ENCODE peak calls at places on chromosomes 6 and 20, in ten cellular contexts. I is spleen, O is heart left ventricle, M is HCT116, Y is prostate gland, L is body of pancreas, T is IMR-90, B is adrenal gland, U is stomach, A is breast epithelium. H is an unnamed sample.

GRCh38 chr6:80508885-80509630 is 402.6 kb downstream of the BCKDHB start:
- DNase-seq in L (no peak), U (no peak), O (no peak), I (no peak), M (no peak), Y (no peak), B (no peak), T (peak; percentile 31), A (no peak), H (no peak)

GRCh38 chr6:135299256-135299655 is 118.1 kb downstream of the MYB start:
- DNase-seq in U (no peak), Y (no peak), B (no peak), A (no peak), M (no peak), I (no peak), T (peak; percentile 75), L (no peak), O (no peak), H (no peak)

GRCh38 chr20:38985603-38986170 is 23.5 kb downstream of the DHX35 start:
- DNase-seq in I (no peak), O (no peak), T (peak; percentile 73), B (no peak), M (no peak), Y (no peak), U (no peak), L (no peak), A (no peak), H (no peak)

GRCh38 chr6:8219352-8219943 is 117.1 kb upstream of the EEF1E1 start:
- DNase-seq in B (peak; percentile 76), L (peak; percentile 43), M (peak; percentile 23), I (no peak), Y (peak; percentile 25), U (peak; percentile 42), O (no peak), T (peak; percentile 63), A (no peak), H (peak; percentile 22)

GRCh38 chr6:30399390-30400058 is 54.6 kb downstream of the RPP21 start:
- DNase-seq in O (no peak), T (peak; percentile 25), L (no peak), A (no peak), M (no peak), U (no peak), Y (no peak), B (no peak), I (no peak), H (no peak)

GRCh38 chr20:34859826-34860545 is 12.7 kb downstream of the GGT7 start:
- DNase-seq in T (no peak), M (no peak), O (no peak), A (no peak), L (no peak), U (no peak), I (peak; percentile 62), B (no peak), Y (no peak), H (no peak)

GRCh38 chr6:153790881-153791473 is 248.1 kb upstream of the OPRM1 start:
- DNase-seq in L (peak; percentile 15), I (no peak), Y (no peak), A (no peak), U (no peak), B (no peak), T (no peak), O (no peak), M (peak; percentile 15), H (no peak)

GRCh38 chr20:19995220-19995863 is 21.8 kb upstream of the NAA20 start:
- DNase-seq in B (no peak), U (no peak), O (no peak), T (peak; percentile 64), L (no peak), Y (peak; percentile 24), I (no peak), A (no peak), M (peak; percentile 21), H (peak; percentile 55)

GRCh38 chr20:13312300-13312699 is 91.2 kb downstream of the ISM1 start:
- DNase-seq in I (no peak), L (no peak), Y (no peak), T (no peak), B (no peak), A (no peak), O (no peak), M (no peak), U (no peak), H (no peak)

GRCh38 chr20:3687655-3688054 is 5.8 kb upstream of the ADAM33 start:
- DNase-seq in B (no peak), L (no peak), Y (no peak), T (peak; percentile 63), M (peak; percentile 39), A (no peak), U (no peak), O (no peak), I (no peak), H (peak; percentile 77)

GRCh38 chr20:16714242-16714641 is 15.6 kb upstream of the SNRPB2 start:
- DNase-seq in M (no peak), U (no peak), A (no peak), L (no peak), Y (no peak), I (no peak), T (no peak), O (no peak), B (no peak), H (no peak)

GRCh38 chr6:107411161-107411560 is 48.2 kb downstream of the PDSS2 start:
- DNase-seq in L (no peak), Y (no peak), T (no peak), A (no peak), B (no peak), I (no peak), O (no peak), M (no peak), U (no peak), H (no peak)

GRCh38 chr6:35140991-35141720 is at the start of gene TCP11:
- DNase-seq in L (no peak), U (peak; percentile 38), O (peak; percentile 40), B (peak; percentile 56), A (no peak), I (peak; percentile 79), Y (no peak), M (no peak), T (no peak), H (no peak)

GRCh38 chr20:34388000-34388399 is 24.9 kb downstream of the ITCH start:
- DNase-seq in A (no peak), T (no peak), Y (no peak), M (no peak), B (no peak), O (no peak), L (no peak), U (no peak), I (no peak), H (no peak)

GRCh38 chr6:32883789-32884188 is 29.8 kb downstream of the PSMB9 start:
- DNase-seq in I (no peak), T (peak; percentile 60), O (peak; percentile 58), Y (no peak), B (peak; percentile 84), M (no peak), A (no peak), L (peak; percentile 38), U (no peak), H (peak; percentile 36)

GRCh38 chr20:63521602-63522001 is 1.0 kb downstream of the PPDPF start:
- DNase-seq in A (no peak), M (no peak), Y (no peak), O (peak; percentile 33), L (no peak), B (no peak), T (no peak), U (no peak), I (peak; percentile 82), H (no peak)
- TF ChIP-seq CTCF in A (no peak), M (no peak), Y (no peak), O (no peak), L (no peak), B (no peak), T (no peak), U (no peak), I (no peak), H (no peak)

DNA sequence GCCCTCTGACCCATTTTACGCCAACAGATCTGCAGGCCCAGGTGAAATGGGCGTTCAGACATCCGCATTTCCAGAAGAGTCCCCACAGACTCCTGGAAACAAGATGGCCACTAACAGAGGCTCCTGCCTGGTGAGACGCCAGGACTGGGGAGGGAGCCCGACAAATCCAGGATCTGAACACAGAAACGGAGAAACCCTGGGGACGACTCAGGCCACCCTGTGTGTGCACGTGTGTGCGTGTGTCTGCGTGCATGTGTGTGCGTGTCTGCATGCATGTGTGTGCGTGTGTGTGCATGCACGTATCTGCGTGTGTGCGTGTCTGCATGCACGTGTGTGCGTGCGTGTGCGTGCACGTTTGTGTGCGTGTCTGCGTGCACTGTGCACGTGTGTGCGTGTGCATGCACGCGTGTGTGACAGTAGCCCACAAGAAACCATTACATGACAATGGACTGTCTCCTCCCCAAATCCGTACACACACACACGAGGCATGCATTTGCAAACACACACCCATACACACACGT is 24.9 kb downstream of the CHRNA4 start:
- DNase-seq in L (no peak), U (no peak), O (peak; percentile 12), A (no peak), T (no peak), Y (no peak), M (no peak), B (no peak), I (peak; percentile 62), H (no peak)
- TF ChIP-seq POLR2A in L (no peak), U (no peak), O (no peak), A (no peak), T (no peak), Y (no peak), M (no peak), B (no peak), I (no peak), H (no peak)

GRCh38 chr6:163941471-163941980 is 527.0 kb downstream of the QKI start:
- DNase-seq in T (no peak), B (no peak), I (peak; percentile 56), M (no peak), L (no peak), O (peak; percentile 70), U (no peak), A (no peak), Y (no peak), H (no peak)

GRCh38 chr6:163942790-163943189 is 528.3 kb downstream of the QKI start:
- DNase-seq in U (no peak), L (no peak), M (no peak), Y (no peak), T (no peak), I (no peak), B (no peak), O (no peak), A (no peak), H (no peak)

GRCh38 chr6:163945813-163946212 is 531.3 kb downstream of the QKI start:
- DNase-seq in L (no peak), O (no peak), A (peak; percentile 30), B (no peak), U (peak; percentile 31), I (peak; percentile 24), M (no peak), T (no peak), Y (peak; percentile 61), H (no peak)

GRCh38 chr6:163944897-163945296 is 530.4 kb downstream of the QKI start:
- DNase-seq in M (no peak), L (no peak), A (no peak), Y (no peak), B (no peak), I (peak; percentile 66), O (no peak), T (no peak), U (no peak), H (no peak)

GRCh38 chr6:163943647-163944395 is 529.3 kb downstream of the QKI start:
- DNase-seq in U (no peak), I (peak; percentile 60), T (peak; percentile 35), B (no peak), M (no peak), Y (peak; percentile 42), O (peak; percentile 71), A (no peak), L (no peak), H (no peak)
- H3K4me3 ChIP-seq in U (no peak overlapping the region), I (no peak overlapping the region), T (no peak overlapping the region), B (no peak overlapping the region), M (no peak overlapping the region), Y (no peak overlapping the region), O (no peak overlapping the region), A (peak overlapping the region; percentile 4), L (no peak overlapping the region), H (no peak overlapping the region)

GRCh38 chr6:37126554-37126906 is 43.4 kb upstream of the PIM1 start:
- DNase-seq in M (no peak), Y (no peak), L (no peak), U (no peak), B (no peak), T (no peak), O (no peak), A (no peak), I (no peak), H (no peak)
- TF ChIP-seq CTCF in M (no peak), Y (no peak), L (peak; percentile 6), U (no peak), B (no peak), T (no peak), O (no peak), A (no peak), I (no peak), H (no peak)

H was measured in uterus.